ENCODE peak calls at places on chromosomes 1 and 21, in seven cellular contexts. One of them, this sample, is unnamed.

GRCh38 chr1:35532497-35533226 is 24.5 kb downstream of the KIAA0319L start:
- DNase-seq in astrocyte: peak; percentile 44
- DNase-seq in MM.1S: no peak
- DNase-seq in kidney: no peak
- DNase-seq in mammary epithelial cell: no peak
- DNase-seq in SK-N-SH: no peak
- DNase-seq in fibroblast of lung: no peak
- DNase-seq in this sample: no peak

GRCh38 chr1:92475029-92475428 is 11.7 kb downstream of the GFI1 start:
- DNase-seq in astrocyte: no peak
- DNase-seq in MM.1S: no peak
- DNase-seq in kidney: no peak
- DNase-seq in mammary epithelial cell: no peak
- DNase-seq in SK-N-SH: no peak
- DNase-seq in fibroblast of lung: no peak
- DNase-seq in this sample: no peak

GRCh38 chr1:181149326-181150000 is 61.0 kb downstream of the IER5 start:
- DNase-seq in astrocyte: no peak
- DNase-seq in MM.1S: peak; percentile 96
- DNase-seq in kidney: no peak
- DNase-seq in mammary epithelial cell: no peak
- DNase-seq in SK-N-SH: no peak
- DNase-seq in fibroblast of lung: no peak
- DNase-seq in this sample: no peak

GRCh38 chr21:15283789-15284188 is 219.0 kb upstream of the NRIP1 start:
- DNase-seq in astrocyte: no peak
- DNase-seq in MM.1S: no peak
- DNase-seq in kidney: no peak
- DNase-seq in mammary epithelial cell: no peak
- DNase-seq in SK-N-SH: no peak
- DNase-seq in fibroblast of lung: no peak
- DNase-seq in this sample: no peak

GRCh38 chr1:201877877-201878339 is 10.8 kb upstream of the SHISA4 start:
- DNase-seq in astrocyte: peak; percentile 29
- DNase-seq in MM.1S: peak; percentile 58
- DNase-seq in kidney: no peak
- DNase-seq in mammary epithelial cell: peak; percentile 58
- DNase-seq in SK-N-SH: peak; percentile 46
- DNase-seq in fibroblast of lung: peak; percentile 69
- DNase-seq in this sample: peak; percentile 79

GRCh38 chr1:103529746-103530145 is 4.2 kb downstream of the RNPC3 start:
- DNase-seq in astrocyte: peak; percentile 39
- DNase-seq in MM.1S: no peak
- DNase-seq in kidney: peak; percentile 33
- DNase-seq in mammary epithelial cell: peak; percentile 14
- DNase-seq in SK-N-SH: no peak
- DNase-seq in fibroblast of lung: no peak
- DNase-seq in this sample: peak; percentile 71

GRCh38 chr1:228854907-228855306 is 119.6 kb downstream of the RHOU start:
- DNase-seq in astrocyte: no peak
- DNase-seq in MM.1S: no peak
- DNase-seq in kidney: no peak
- DNase-seq in mammary epithelial cell: no peak
- DNase-seq in SK-N-SH: no peak
- DNase-seq in fibroblast of lung: no peak
- DNase-seq in this sample: no peak

GRCh38 chr1:40945491-40945973 is 34.0 kb upstream of the CTPS1 start:
- DNase-seq in astrocyte: no peak
- DNase-seq in MM.1S: no peak
- DNase-seq in kidney: no peak
- DNase-seq in mammary epithelial cell: no peak
- DNase-seq in SK-N-SH: no peak
- DNase-seq in fibroblast of lung: peak; percentile 13
- DNase-seq in this sample: no peak

GRCh38 chr1:117231748-117232373 is 21.1 kb upstream of the VTCN1 start:
- DNase-seq in astrocyte: no peak
- DNase-seq in MM.1S: no peak
- DNase-seq in kidney: no peak
- DNase-seq in mammary epithelial cell: no peak
- DNase-seq in SK-N-SH: no peak
- DNase-seq in fibroblast of lung: no peak
- DNase-seq in this sample: no peak

GRCh38 chr1:93938461-93939145 is 29.4 kb upstream of the GCLM start:
- DNase-seq in astrocyte: no peak
- DNase-seq in MM.1S: no peak
- DNase-seq in kidney: no peak
- DNase-seq in mammary epithelial cell: no peak
- DNase-seq in SK-N-SH: no peak
- DNase-seq in fibroblast of lung: no peak
- DNase-seq in this sample: no peak

GRCh38 chr1:191963286-191963685 is 195.0 kb upstream of the RGS18 start:
- DNase-seq in astrocyte: peak; percentile 71
- DNase-seq in MM.1S: no peak
- DNase-seq in kidney: no peak
- DNase-seq in mammary epithelial cell: no peak
- DNase-seq in SK-N-SH: no peak
- DNase-seq in fibroblast of lung: peak; percentile 20
- DNase-seq in this sample: no peak

GRCh38 chr21:35226960-35227741 is 178.0 kb upstream of the RUNX1 start:
- DNase-seq in astrocyte: no peak
- DNase-seq in MM.1S: peak; percentile 99
- DNase-seq in kidney: no peak
- DNase-seq in mammary epithelial cell: no peak
- DNase-seq in SK-N-SH: no peak
- DNase-seq in fibroblast of lung: no peak
- DNase-seq in this sample: no peak

GRCh38 chr1:1461721-1462317 is 9.7 kb upstream of the ATAD3B start:
- DNase-seq in astrocyte: no peak
- DNase-seq in MM.1S: peak; percentile 40
- DNase-seq in kidney: no peak
- DNase-seq in mammary epithelial cell: no peak
- DNase-seq in SK-N-SH: no peak
- DNase-seq in fibroblast of lung: no peak
- DNase-seq in this sample: no peak
- H3K4me3 ChIP-seq in astrocyte: no peak overlapping the region
- H3K4me3 ChIP-seq in MM.1S: peak overlapping the region; percentile 68
- H3K4me3 ChIP-seq in kidney: peak overlapping the region; percentile 55
- H3K4me3 ChIP-seq in mammary epithelial cell: peak overlapping the region; percentile 4
- H3K4me3 ChIP-seq in SK-N-SH: no peak overlapping the region
- H3K4me3 ChIP-seq in fibroblast of lung: no peak overlapping the region
- H3K4me3 ChIP-seq in this sample: no peak overlapping the region

GRCh38 chr1:31767225-31767624 is 3.1 kb upstream of the ADGRB2 start:
- DNase-seq in astrocyte: no peak
- DNase-seq in MM.1S: no peak
- DNase-seq in kidney: no peak
- DNase-seq in mammary epithelial cell: no peak
- DNase-seq in SK-N-SH: no peak
- DNase-seq in fibroblast of lung: no peak
- DNase-seq in this sample: no peak
- H3K9ac ChIP-seq in astrocyte: no peak overlapping the region
- H3K9ac ChIP-seq in MM.1S: no peak overlapping the region
- H3K9ac ChIP-seq in kidney: no peak overlapping the region
- H3K9ac ChIP-seq in mammary epithelial cell: no peak overlapping the region
- H3K9ac ChIP-seq in SK-N-SH: no peak overlapping the region
- H3K9ac ChIP-seq in fibroblast of lung: no peak overlapping the region
- H3K9ac ChIP-seq in this sample: no peak overlapping the region

GRCh38 chr1:19139711-19140110 is 70.4 kb downstream of the UBR4 start:
- DNase-seq in astrocyte: no peak
- DNase-seq in MM.1S: no peak
- DNase-seq in kidney: no peak
- DNase-seq in mammary epithelial cell: no peak
- DNase-seq in SK-N-SH: no peak
- DNase-seq in fibroblast of lung: no peak
- DNase-seq in this sample: peak; percentile 84

GRCh38 chr1:19140465-19140864 is 69.6 kb downstream of the UBR4 start:
- DNase-seq in astrocyte: no peak
- DNase-seq in MM.1S: no peak
- DNase-seq in kidney: no peak
- DNase-seq in mammary epithelial cell: no peak
- DNase-seq in SK-N-SH: no peak
- DNase-seq in fibroblast of lung: no peak
- DNase-seq in this sample: peak; percentile 52

GRCh38 chr1:19138958-19139581 is 71.0 kb downstream of the UBR4 start:
- DNase-seq in astrocyte: no peak
- DNase-seq in MM.1S: no peak
- DNase-seq in kidney: no peak
- DNase-seq in mammary epithelial cell: no peak
- DNase-seq in SK-N-SH: no peak
- DNase-seq in fibroblast of lung: no peak
- DNase-seq in this sample: peak; percentile 56

GRCh38 chr1:19133360-19133759 is 76.7 kb downstream of the UBR4 start:
- DNase-seq in astrocyte: no peak
- DNase-seq in MM.1S: no peak
- DNase-seq in kidney: no peak
- DNase-seq in mammary epithelial cell: no peak
- DNase-seq in SK-N-SH: no peak
- DNase-seq in fibroblast of lung: no peak
- DNase-seq in this sample: no peak

DNA sequence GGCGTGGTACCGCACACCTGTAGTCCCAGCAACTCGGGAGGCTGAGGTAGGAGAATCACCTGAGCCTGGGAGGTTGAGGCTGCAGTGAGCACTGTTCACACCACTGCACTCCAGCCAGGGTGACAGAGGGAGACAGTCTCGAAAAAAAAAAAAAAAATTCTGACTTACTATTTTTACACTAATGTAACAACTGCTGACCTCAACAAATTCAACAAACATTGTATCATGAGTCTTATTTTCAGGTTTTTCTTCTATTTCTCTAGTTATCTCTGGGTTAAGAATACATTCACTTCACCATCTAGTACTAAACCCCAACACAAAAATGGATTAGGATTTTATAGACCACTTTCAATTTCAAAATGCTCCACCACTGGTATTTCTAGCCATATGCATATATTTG is 72.9 kb downstream of the UBR4 start:
- DNase-seq in astrocyte: no peak
- DNase-seq in MM.1S: no peak
- DNase-seq in kidney: no peak
- DNase-seq in mammary epithelial cell: no peak
- DNase-seq in SK-N-SH: no peak
- DNase-seq in fibroblast of lung: no peak
- DNase-seq in this sample: no peak
- H3K36me3 ChIP-seq in astrocyte: peaks cover 53% of the 10 kb centered on the region
- H3K36me3 ChIP-seq in MM.1S: peaks cover 8% of the 10 kb centered on the region
- H3K36me3 ChIP-seq in kidney: peaks cover 38% of the 10 kb centered on the region
- H3K36me3 ChIP-seq in mammary epithelial cell: peaks cover 55% of the 10 kb centered on the region
- H3K36me3 ChIP-seq in SK-N-SH: peaks cover 93% of the 10 kb centered on the region
- H3K36me3 ChIP-seq in fibroblast of lung: peaks cover 18% of the 10 kb centered on the region
- H3K36me3 ChIP-seq in this sample: peaks cover 98% of the 10 kb centered on the region

GRCh38 chr1:46223472-46223943 is 20.4 kb downstream of the LURAP1 start:
- DNase-seq in astrocyte: peak; percentile 76
- DNase-seq in MM.1S: peak; percentile 83
- DNase-seq in kidney: peak; percentile 76
- DNase-seq in mammary epithelial cell: peak; percentile 92
- DNase-seq in SK-N-SH: peak; percentile 78
- DNase-seq in fibroblast of lung: peak; percentile 91
- DNase-seq in this sample: peak; percentile 86
- H3K4me3 ChIP-seq in astrocyte: no peak overlapping the region
- H3K4me3 ChIP-seq in MM.1S: no peak overlapping the region
- H3K4me3 ChIP-seq in kidney: no peak overlapping the region
- H3K4me3 ChIP-seq in mammary epithelial cell: no peak overlapping the region
- H3K4me3 ChIP-seq in SK-N-SH: no peak overlapping the region
- H3K4me3 ChIP-seq in fibroblast of lung: no peak overlapping the region
- H3K4me3 ChIP-seq in this sample: no peak overlapping the region

GRCh38 chr1:223023863-223024262 is 119.2 kb downstream of the TLR5 start:
- DNase-seq in astrocyte: no peak
- DNase-seq in MM.1S: no peak
- DNase-seq in kidney: no peak
- DNase-seq in mammary epithelial cell: no peak
- DNase-seq in SK-N-SH: no peak
- DNase-seq in fibroblast of lung: no peak
- DNase-seq in this sample: no peak
- H3K9ac ChIP-seq in astrocyte: no peak overlapping the region
- H3K9ac ChIP-seq in MM.1S: no peak overlapping the region
- H3K9ac ChIP-seq in kidney: no peak overlapping the region
- H3K9ac ChIP-seq in mammary epithelial cell: no peak overlapping the region
- H3K9ac ChIP-seq in SK-N-SH: no peak overlapping the region
- H3K9ac ChIP-seq in fibroblast of lung: no peak overlapping the region
- H3K9ac ChIP-seq in this sample: no peak overlapping the region

DNA sequence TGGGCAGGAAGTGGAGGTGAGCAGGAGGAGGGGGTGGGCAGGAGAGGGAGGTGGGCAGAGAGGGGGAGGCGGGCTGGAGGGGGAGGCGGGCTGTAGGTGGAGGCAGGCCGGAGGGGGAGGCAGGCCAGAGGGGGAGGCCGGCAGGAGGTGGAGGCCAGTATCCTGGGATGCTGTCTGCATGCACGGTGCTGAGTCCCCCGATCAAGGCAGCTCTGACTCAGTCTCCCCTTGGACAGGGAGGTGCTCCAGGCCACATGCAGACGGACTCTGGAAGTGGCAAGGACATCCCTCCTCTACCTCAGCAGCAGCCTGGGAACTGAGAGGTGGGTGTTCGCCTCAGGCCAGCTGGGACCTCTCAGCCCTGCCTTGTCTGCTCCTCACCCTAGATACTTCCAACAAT is 9.9 kb downstream of the IKBKE start:
- DNase-seq in astrocyte: no peak
- DNase-seq in MM.1S: no peak
- DNase-seq in kidney: peak; percentile 61
- DNase-seq in mammary epithelial cell: no peak
- DNase-seq in SK-N-SH: no peak
- DNase-seq in fibroblast of lung: no peak
- DNase-seq in this sample: no peak
- H3K36me3 ChIP-seq in astrocyte: peaks cover 6% of the 10 kb centered on the region
- H3K36me3 ChIP-seq in MM.1S: no peaks in the 10 kb centered on the region
- H3K36me3 ChIP-seq in kidney: no peaks in the 10 kb centered on the region
- H3K36me3 ChIP-seq in mammary epithelial cell: peaks cover 3% of the 10 kb centered on the region
- H3K36me3 ChIP-seq in SK-N-SH: peaks cover 14% of the 10 kb centered on the region
- H3K36me3 ChIP-seq in fibroblast of lung: peaks cover 15% of the 10 kb centered on the region
- H3K36me3 ChIP-seq in this sample: no peaks in the 10 kb centered on the region